ENCODE peak calls at places on chromosome 6, in eight cellular contexts. One of them, this sample, is unnamed.

GRCh38 chr6:44284119-44284518 is 13.9 kb downstream of the TMEM151B start:
- DNase-seq in GM23248: no peak
- DNase-seq in mesendoderm: no peak
- DNase-seq in hepatocyte: no peak
- DNase-seq in DND-41: no peak
- DNase-seq in PC-3: no peak
- DNase-seq in fibroblast of lung: no peak
- DNase-seq in H1: no peak
- DNase-seq in this sample: no peak

GRCh38 chr6:14524319-14524718 is 406.7 kb downstream of the CD83 start:
- DNase-seq in GM23248: peak; percentile 89
- DNase-seq in DND-41: no peak
- DNase-seq in hepatocyte: no peak
- DNase-seq in fibroblast of lung: peak; percentile 75
- DNase-seq in PC-3: no peak
- DNase-seq in H1: no peak
- DNase-seq in mesendoderm: no peak
- DNase-seq in this sample: peak; percentile 75

GRCh38 chr6:33909737-33910136 is 105.9 kb upstream of the MLN start:
- DNase-seq in PC-3: no peak
- DNase-seq in mesendoderm: no peak
- DNase-seq in fibroblast of lung: no peak
- DNase-seq in H1: no peak
- DNase-seq in hepatocyte: no peak
- DNase-seq in DND-41: no peak
- DNase-seq in GM23248: no peak
- DNase-seq in this sample: no peak

GRCh38 chr6:75333811-75334210 is 49.2 kb upstream of the TMEM30A start:
- DNase-seq in fibroblast of lung: no peak
- DNase-seq in mesendoderm: peak; percentile 16
- DNase-seq in GM23248: no peak
- DNase-seq in H1: no peak
- DNase-seq in DND-41: no peak
- DNase-seq in hepatocyte: no peak
- DNase-seq in PC-3: no peak
- DNase-seq in this sample: no peak

GRCh38 chr6:158519761-158520160 is 40.1 kb upstream of the TMEM181 start:
- DNase-seq in fibroblast of lung: no peak
- DNase-seq in H1: no peak
- DNase-seq in PC-3: no peak
- DNase-seq in DND-41: no peak
- DNase-seq in GM23248: no peak
- DNase-seq in mesendoderm: no peak
- DNase-seq in hepatocyte: no peak
- DNase-seq in this sample: no peak

GRCh38 chr6:3206339-3207015 is 21.0 kb downstream of the TUBB2B start:
- DNase-seq in GM23248: no peak
- DNase-seq in mesendoderm: no peak
- DNase-seq in PC-3: no peak
- DNase-seq in hepatocyte: no peak
- DNase-seq in fibroblast of lung: no peak
- DNase-seq in H1: no peak
- DNase-seq in DND-41: no peak
- DNase-seq in this sample: no peak

GRCh38 chr6:37566209-37566859 is 66.6 kb upstream of the CCDC167 start:
- DNase-seq in DND-41: peak; percentile 46
- DNase-seq in PC-3: peak; percentile 49
- DNase-seq in H1: peak; percentile 95
- DNase-seq in fibroblast of lung: peak; percentile 35
- DNase-seq in mesendoderm: no peak
- DNase-seq in GM23248: peak; percentile 70
- DNase-seq in hepatocyte: peak; percentile 68
- DNase-seq in this sample: no peak

GRCh38 chr6:101605874-101606273 is 212.4 kb downstream of the GRIK2 start:
- DNase-seq in PC-3: peak; percentile 62
- DNase-seq in fibroblast of lung: peak; percentile 25
- DNase-seq in DND-41: no peak
- DNase-seq in hepatocyte: no peak
- DNase-seq in H1: no peak
- DNase-seq in GM23248: no peak
- DNase-seq in mesendoderm: no peak
- DNase-seq in this sample: peak; percentile 10

GRCh38 chr6:44021628-44022295 is 105.5 kb downstream of the MRPL14 start:
- DNase-seq in GM23248: no peak
- DNase-seq in hepatocyte: no peak
- DNase-seq in H1: no peak
- DNase-seq in DND-41: no peak
- DNase-seq in mesendoderm: no peak
- DNase-seq in fibroblast of lung: no peak
- DNase-seq in PC-3: no peak
- DNase-seq in this sample: no peak

GRCh38 chr6:47294990-47295389 is 14.7 kb downstream of the TNFRSF21 start:
- DNase-seq in GM23248: no peak
- DNase-seq in hepatocyte: no peak
- DNase-seq in mesendoderm: no peak
- DNase-seq in PC-3: no peak
- DNase-seq in DND-41: no peak
- DNase-seq in H1: no peak
- DNase-seq in fibroblast of lung: no peak
- DNase-seq in this sample: no peak
- H3K79me2 ChIP-seq in GM23248: no peaks in the 10 kb centered on the region
- H3K79me2 ChIP-seq in hepatocyte: peaks cover 100% of the 10 kb centered on the region
- H3K79me2 ChIP-seq in mesendoderm: peaks cover 87% of the 10 kb centered on the region
- H3K79me2 ChIP-seq in PC-3: peaks cover 100% of the 10 kb centered on the region
- H3K79me2 ChIP-seq in DND-41: no peaks in the 10 kb centered on the region
- H3K79me2 ChIP-seq in H1: peaks cover 98% of the 10 kb centered on the region
- H3K79me2 ChIP-seq in fibroblast of lung: no peaks in the 10 kb centered on the region
- H3K79me2 ChIP-seq in this sample: peaks cover 83% of the 10 kb centered on the region

DNA sequence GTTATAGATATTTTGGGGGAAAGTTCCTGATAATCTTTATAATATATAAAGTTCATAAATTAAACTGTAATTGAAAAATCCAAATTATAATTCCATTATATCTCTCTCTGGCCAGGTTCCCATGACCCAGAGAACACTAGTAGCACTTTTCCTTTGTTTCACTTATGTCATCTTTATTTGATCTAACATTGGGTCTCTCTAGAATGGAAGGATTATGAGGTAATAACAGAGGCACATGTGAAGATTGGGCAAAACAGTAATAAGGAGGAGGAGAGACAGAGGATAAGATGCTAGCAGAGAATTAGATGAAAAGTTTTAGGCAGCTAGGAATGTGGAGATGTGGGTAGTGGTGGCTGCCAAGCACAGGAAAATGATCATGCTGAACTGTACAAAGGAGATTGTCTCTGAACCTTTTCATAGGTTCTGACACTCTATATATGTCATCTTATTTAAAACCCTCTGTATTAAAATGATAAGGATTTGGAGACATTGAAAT is 3.3 kb downstream of the TAB2 start:
- DNase-seq in mesendoderm: no peak
- DNase-seq in GM23248: peak; percentile 44
- DNase-seq in hepatocyte: no peak
- DNase-seq in DND-41: no peak
- DNase-seq in PC-3: peak; percentile 8
- DNase-seq in H1: no peak
- DNase-seq in fibroblast of lung: peak; percentile 33
- DNase-seq in this sample: no peak
- H3K4me1 ChIP-seq in mesendoderm: no peaks in the 10 kb centered on the region
- H3K4me1 ChIP-seq in GM23248: peaks cover 46% of the 10 kb centered on the region
- H3K4me1 ChIP-seq in hepatocyte: peaks cover 42% of the 10 kb centered on the region
- H3K4me1 ChIP-seq in DND-41: peaks cover 70% of the 10 kb centered on the region
- H3K4me1 ChIP-seq in PC-3: peaks cover 45% of the 10 kb centered on the region
- H3K4me1 ChIP-seq in H1: no peaks in the 10 kb centered on the region
- H3K4me1 ChIP-seq in fibroblast of lung: peaks cover 6% of the 10 kb centered on the region
- H3K4me1 ChIP-seq in this sample: peaks cover 6% of the 10 kb centered on the region

GRCh38 chr6:26362836-26363220 is 2.2 kb upstream of the BTN3A2 start:
- DNase-seq in DND-41: no peak
- DNase-seq in H1: no peak
- DNase-seq in GM23248: no peak
- DNase-seq in hepatocyte: no peak
- DNase-seq in mesendoderm: no peak
- DNase-seq in PC-3: no peak
- DNase-seq in fibroblast of lung: no peak
- DNase-seq in this sample: no peak
- H3K79me2 ChIP-seq in DND-41: peaks cover 24% of the 10 kb centered on the region
- H3K79me2 ChIP-seq in H1: no peaks in the 10 kb centered on the region
- H3K79me2 ChIP-seq in GM23248: no peaks in the 10 kb centered on the region
- H3K79me2 ChIP-seq in hepatocyte: peaks cover 6% of the 10 kb centered on the region
- H3K79me2 ChIP-seq in mesendoderm: no peaks in the 10 kb centered on the region
- H3K79me2 ChIP-seq in PC-3: no peaks in the 10 kb centered on the region
- H3K79me2 ChIP-seq in fibroblast of lung: no peaks in the 10 kb centered on the region
- H3K79me2 ChIP-seq in this sample: no peaks in the 10 kb centered on the region

GRCh38 chr6:4613795-4614194 is 162.4 kb upstream of the CDYL start:
- DNase-seq in H1: no peak
- DNase-seq in hepatocyte: no peak
- DNase-seq in PC-3: no peak
- DNase-seq in mesendoderm: no peak
- DNase-seq in GM23248: no peak
- DNase-seq in DND-41: no peak
- DNase-seq in fibroblast of lung: no peak
- DNase-seq in this sample: no peak
- H3K4me1 ChIP-seq in H1: no peaks in the 10 kb centered on the region
- H3K4me1 ChIP-seq in hepatocyte: no peaks in the 10 kb centered on the region
- H3K4me1 ChIP-seq in PC-3: no peaks in the 10 kb centered on the region
- H3K4me1 ChIP-seq in mesendoderm: no peaks in the 10 kb centered on the region
- H3K4me1 ChIP-seq in GM23248: peaks cover 37% of the 10 kb centered on the region
- H3K4me1 ChIP-seq in DND-41: no peaks in the 10 kb centered on the region
- H3K4me1 ChIP-seq in fibroblast of lung: peaks cover 7% of the 10 kb centered on the region
- H3K4me1 ChIP-seq in this sample: peaks cover 5% of the 10 kb centered on the region

GRCh38 chr6:168581236-168581635 is 140.3 kb downstream of the SMOC2 start:
- DNase-seq in hepatocyte: no peak
- DNase-seq in mesendoderm: no peak
- DNase-seq in PC-3: no peak
- DNase-seq in DND-41: no peak
- DNase-seq in H1: peak; percentile 36
- DNase-seq in GM23248: no peak
- DNase-seq in fibroblast of lung: no peak
- DNase-seq in this sample: no peak
- H3K79me2 ChIP-seq in hepatocyte: no peaks in the 10 kb centered on the region
- H3K79me2 ChIP-seq in mesendoderm: no peaks in the 10 kb centered on the region
- H3K79me2 ChIP-seq in PC-3: no peaks in the 10 kb centered on the region
- H3K79me2 ChIP-seq in DND-41: no peaks in the 10 kb centered on the region
- H3K79me2 ChIP-seq in H1: no peaks in the 10 kb centered on the region
- H3K79me2 ChIP-seq in GM23248: no peaks in the 10 kb centered on the region
- H3K79me2 ChIP-seq in fibroblast of lung: no peaks in the 10 kb centered on the region
- H3K79me2 ChIP-seq in this sample: no peaks in the 10 kb centered on the region

DNA sequence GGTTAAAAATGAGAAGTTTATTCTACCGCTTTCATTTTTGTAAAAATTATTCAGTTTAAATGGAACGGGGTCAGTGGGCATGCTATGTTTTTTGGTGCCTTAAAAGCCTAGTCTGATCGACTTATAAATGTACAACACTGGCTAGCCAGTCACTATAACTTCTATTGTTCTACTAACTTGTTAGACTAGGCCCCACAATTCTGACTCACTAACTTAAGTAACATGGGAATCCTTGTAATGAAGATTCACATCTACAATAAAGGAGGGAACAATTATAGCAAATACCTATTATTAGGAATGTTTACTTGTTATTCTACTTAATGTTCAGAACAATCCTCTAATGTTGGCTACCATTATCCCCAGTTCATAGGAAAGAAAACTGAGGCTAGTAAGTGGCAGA is 28.5 kb downstream of the REPS1 start:
- DNase-seq in fibroblast of lung: no peak
- DNase-seq in DND-41: no peak
- DNase-seq in GM23248: peak; percentile 42
- DNase-seq in mesendoderm: no peak
- DNase-seq in hepatocyte: no peak
- DNase-seq in PC-3: no peak
- DNase-seq in H1: no peak
- DNase-seq in this sample: no peak
- H3K4me1 ChIP-seq in fibroblast of lung: peaks cover 2% of the 10 kb centered on the region
- H3K4me1 ChIP-seq in DND-41: peaks cover 18% of the 10 kb centered on the region
- H3K4me1 ChIP-seq in GM23248: peaks cover 15% of the 10 kb centered on the region
- H3K4me1 ChIP-seq in mesendoderm: no peaks in the 10 kb centered on the region
- H3K4me1 ChIP-seq in hepatocyte: peaks cover 14% of the 10 kb centered on the region
- H3K4me1 ChIP-seq in PC-3: no peaks in the 10 kb centered on the region
- H3K4me1 ChIP-seq in H1: no peaks in the 10 kb centered on the region
- H3K4me1 ChIP-seq in this sample: no peaks in the 10 kb centered on the region

GRCh38 chr6:411402-412145 is 20.0 kb downstream of the IRF4 start:
- DNase-seq in PC-3: peak; percentile 64
- DNase-seq in mesendoderm: no peak
- DNase-seq in GM23248: peak; percentile 19
- DNase-seq in H1: no peak
- DNase-seq in DND-41: no peak
- DNase-seq in fibroblast of lung: no peak
- DNase-seq in hepatocyte: no peak
- DNase-seq in this sample: no peak
- H3K79me2 ChIP-seq in PC-3: no peaks in the 10 kb centered on the region
- H3K79me2 ChIP-seq in mesendoderm: no peaks in the 10 kb centered on the region
- H3K79me2 ChIP-seq in GM23248: no peaks in the 10 kb centered on the region
- H3K79me2 ChIP-seq in H1: no peaks in the 10 kb centered on the region
- H3K79me2 ChIP-seq in DND-41: no peaks in the 10 kb centered on the region
- H3K79me2 ChIP-seq in fibroblast of lung: no peaks in the 10 kb centered on the region
- H3K79me2 ChIP-seq in hepatocyte: no peaks in the 10 kb centered on the region
- H3K79me2 ChIP-seq in this sample: no peaks in the 10 kb centered on the region

GRCh38 chr6:39144804-39145203 is 29.8 kb upstream of the SAYSD1 start:
- DNase-seq in mesendoderm: no peak
- DNase-seq in GM23248: no peak
- DNase-seq in fibroblast of lung: no peak
- DNase-seq in hepatocyte: no peak
- DNase-seq in H1: no peak
- DNase-seq in DND-41: no peak
- DNase-seq in PC-3: no peak
- DNase-seq in this sample: no peak
- H3K4me1 ChIP-seq in mesendoderm: no peaks in the 10 kb centered on the region
- H3K4me1 ChIP-seq in GM23248: no peaks in the 10 kb centered on the region
- H3K4me1 ChIP-seq in fibroblast of lung: no peaks in the 10 kb centered on the region
- H3K4me1 ChIP-seq in hepatocyte: no peaks in the 10 kb centered on the region
- H3K4me1 ChIP-seq in H1: no peaks in the 10 kb centered on the region
- H3K4me1 ChIP-seq in DND-41: no peaks in the 10 kb centered on the region
- H3K4me1 ChIP-seq in PC-3: no peaks in the 10 kb centered on the region
- H3K4me1 ChIP-seq in this sample: no peaks in the 10 kb centered on the region

DNA sequence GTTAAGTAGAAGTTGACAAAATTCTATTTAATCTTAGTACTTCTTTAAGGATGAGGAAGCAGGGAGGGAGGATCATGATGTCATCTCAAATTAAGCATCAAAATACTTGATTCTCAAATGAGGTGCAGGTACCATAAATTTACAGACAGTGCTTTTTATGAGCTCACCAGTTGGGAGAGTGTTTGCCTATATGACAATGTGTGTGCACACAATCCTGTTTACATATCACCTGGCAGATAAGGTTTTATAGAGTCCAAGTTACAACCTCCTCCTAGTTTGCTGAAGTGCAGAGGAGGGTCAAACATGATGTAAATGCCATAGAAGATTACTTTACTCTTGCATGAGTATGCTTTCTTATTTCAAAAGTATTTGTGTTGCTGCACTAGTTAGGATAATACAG is 6.4 kb downstream of the ATXN1 start:
- DNase-seq in H1: no peak
- DNase-seq in mesendoderm: no peak
- DNase-seq in fibroblast of lung: no peak
- DNase-seq in DND-41: no peak
- DNase-seq in hepatocyte: peak; percentile 66
- DNase-seq in PC-3: peak; percentile 87
- DNase-seq in GM23248: no peak
- DNase-seq in this sample: no peak
- H3K79me2 ChIP-seq in H1: no peaks in the 10 kb centered on the region
- H3K79me2 ChIP-seq in mesendoderm: no peaks in the 10 kb centered on the region
- H3K79me2 ChIP-seq in fibroblast of lung: peaks cover 50% of the 10 kb centered on the region
- H3K79me2 ChIP-seq in DND-41: no peaks in the 10 kb centered on the region
- H3K79me2 ChIP-seq in hepatocyte: peaks cover 77% of the 10 kb centered on the region
- H3K79me2 ChIP-seq in PC-3: peaks cover 78% of the 10 kb centered on the region
- H3K79me2 ChIP-seq in GM23248: peaks cover 91% of the 10 kb centered on the region
- H3K79me2 ChIP-seq in this sample: peaks cover 94% of the 10 kb centered on the region

This sample was measured in astrocyte.